ENCODE peak calls at places on chromosomes 13 and 19, in five cellular contexts. One of them, this sample, is unnamed.

GRCh38 chr19:41356984-41357739 is 3.4 kb upstream of the TGFB1 start:
- DNase-seq in hepatocyte: no peak
- DNase-seq in left ventricle myocardium inferior: no peak
- DNase-seq in suprapubic skin: no peak
- DNase-seq in psoas muscle: no peak
- DNase-seq in this sample: no peak

GRCh38 chr13:42696191-42696590 is 85.2 kb upstream of the FAM216B start:
- DNase-seq in hepatocyte: peak; percentile 23
- DNase-seq in left ventricle myocardium inferior: no peak
- DNase-seq in suprapubic skin: no peak
- DNase-seq in psoas muscle: no peak
- DNase-seq in this sample: no peak

GRCh38 chr19:47035127-47035494 is 13.3 kb downstream of the TMEM160 start:
- DNase-seq in hepatocyte: no peak
- DNase-seq in left ventricle myocardium inferior: no peak
- DNase-seq in suprapubic skin: no peak
- DNase-seq in psoas muscle: no peak
- DNase-seq in this sample: peak; percentile 50

GRCh38 chr19:2428756-2429711 is 1.6 kb upstream of the TIMM13 start:
- DNase-seq in hepatocyte: no peak
- DNase-seq in left ventricle myocardium inferior: no peak
- DNase-seq in suprapubic skin: no peak
- DNase-seq in psoas muscle: peak; percentile 51
- DNase-seq in this sample: no peak

GRCh38 chr13:74528751-74529513 is 394.7 kb upstream of the KLF12 start:
- DNase-seq in hepatocyte: no peak
- DNase-seq in left ventricle myocardium inferior: no peak
- DNase-seq in suprapubic skin: no peak
- DNase-seq in psoas muscle: no peak
- DNase-seq in this sample: no peak

GRCh38 chr19:8609210-8610040 is 1.1 kb downstream of the ADAMTS10 start:
- DNase-seq in hepatocyte: peak; percentile 78
- DNase-seq in left ventricle myocardium inferior: peak; percentile 71
- DNase-seq in suprapubic skin: peak; percentile 81
- DNase-seq in psoas muscle: peak; percentile 74
- DNase-seq in this sample: no peak

GRCh38 chr13:110726726-110727125 is 13.2 kb downstream of the ING1 start:
- DNase-seq in hepatocyte: no peak
- DNase-seq in left ventricle myocardium inferior: no peak
- DNase-seq in suprapubic skin: no peak
- DNase-seq in psoas muscle: no peak
- DNase-seq in this sample: no peak

GRCh38 chr19:32361574-32362317 is 16.3 kb downstream of the ZNF507 start:
- DNase-seq in hepatocyte: no peak
- DNase-seq in left ventricle myocardium inferior: no peak
- DNase-seq in suprapubic skin: no peak
- DNase-seq in psoas muscle: no peak
- DNase-seq in this sample: no peak

GRCh38 chr13:23763328-23763727 is 125.9 kb downstream of the MIPEP start:
- DNase-seq in hepatocyte: no peak
- DNase-seq in left ventricle myocardium inferior: no peak
- DNase-seq in suprapubic skin: no peak
- DNase-seq in psoas muscle: no peak
- DNase-seq in this sample: no peak

GRCh38 chr13:90454002-90454636 is 893.4 kb upstream of the MIR17HG start:
- DNase-seq in hepatocyte: no peak
- DNase-seq in left ventricle myocardium inferior: no peak
- DNase-seq in suprapubic skin: no peak
- DNase-seq in psoas muscle: no peak
- DNase-seq in this sample: no peak

GRCh38 chr13:36094478-36094877 is 36.7 kb downstream of the DCLK1 start:
- DNase-seq in hepatocyte: no peak
- DNase-seq in left ventricle myocardium inferior: no peak
- DNase-seq in suprapubic skin: no peak
- DNase-seq in psoas muscle: no peak
- DNase-seq in this sample: no peak

GRCh38 chr13:74920361-74920760 is 561.6 kb downstream of the TBC1D4 start:
- DNase-seq in hepatocyte: no peak
- DNase-seq in left ventricle myocardium inferior: no peak
- DNase-seq in suprapubic skin: no peak
- DNase-seq in psoas muscle: no peak
- DNase-seq in this sample: no peak

DNA sequence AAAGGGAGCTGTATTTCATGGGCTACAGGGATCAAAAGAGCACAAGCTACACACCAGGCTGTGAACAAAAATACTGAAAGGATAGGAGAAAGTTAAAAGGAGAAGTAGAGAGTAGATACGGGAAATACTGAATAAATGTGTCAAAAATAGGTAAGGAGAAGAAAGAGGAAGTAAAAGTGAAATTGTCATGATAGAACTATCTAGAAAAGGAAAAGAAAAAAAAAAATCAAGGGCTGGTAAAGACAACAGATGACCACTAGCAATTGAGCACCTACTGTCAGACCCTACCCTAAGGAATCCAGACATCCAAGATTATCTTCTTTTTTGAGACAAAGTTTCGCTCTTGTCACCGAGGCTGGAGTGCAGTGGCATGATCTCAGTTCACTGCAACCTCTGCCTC is 4.8 kb downstream of the RUBCNL start:
- DNase-seq in hepatocyte: no peak
- DNase-seq in left ventricle myocardium inferior: no peak
- DNase-seq in suprapubic skin: no peak
- DNase-seq in psoas muscle: no peak
- DNase-seq in this sample: no peak
- H3K4me3 ChIP-seq in hepatocyte: no peak overlapping the region
- H3K4me3 ChIP-seq in left ventricle myocardium inferior: no peak overlapping the region
- H3K4me3 ChIP-seq in suprapubic skin: no peak overlapping the region
- H3K4me3 ChIP-seq in psoas muscle: no peak overlapping the region
- H3K4me3 ChIP-seq in this sample: no peak overlapping the region

GRCh38 chr19:56760842-56761241 is 79.7 kb downstream of the PEG3 start:
- DNase-seq in hepatocyte: no peak
- DNase-seq in left ventricle myocardium inferior: no peak
- DNase-seq in suprapubic skin: no peak
- DNase-seq in psoas muscle: no peak
- DNase-seq in this sample: no peak

GRCh38 chr19:56765107-56765506 is 75.4 kb downstream of the PEG3 start:
- DNase-seq in hepatocyte: no peak
- DNase-seq in left ventricle myocardium inferior: peak; percentile 74
- DNase-seq in suprapubic skin: no peak
- DNase-seq in psoas muscle: peak; percentile 55
- DNase-seq in this sample: no peak

GRCh38 chr19:56764296-56764695 is 76.2 kb downstream of the PEG3 start:
- DNase-seq in hepatocyte: no peak
- DNase-seq in left ventricle myocardium inferior: no peak
- DNase-seq in suprapubic skin: no peak
- DNase-seq in psoas muscle: no peak
- DNase-seq in this sample: no peak

DNA sequence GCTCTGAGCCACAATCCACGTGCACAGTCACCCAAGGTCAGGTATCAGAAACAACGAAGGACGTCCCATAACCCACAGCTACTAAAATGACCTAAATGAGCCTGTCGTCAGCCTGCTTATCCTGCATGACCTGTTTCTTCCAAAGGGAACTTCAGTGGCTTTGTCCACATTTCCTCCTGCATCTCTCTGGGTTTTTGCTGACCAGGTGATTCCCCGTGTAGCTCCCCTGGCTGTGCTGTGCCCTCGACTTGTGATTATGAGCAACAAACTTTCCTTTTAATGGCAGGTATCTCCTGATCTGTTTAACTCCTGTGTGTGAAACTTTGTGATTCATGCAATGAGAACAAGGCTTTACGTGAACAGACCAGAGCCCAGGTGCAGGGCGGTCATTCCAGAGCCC is 81.0 kb downstream of the PEG3 start:
- DNase-seq in hepatocyte: no peak
- DNase-seq in left ventricle myocardium inferior: no peak
- DNase-seq in suprapubic skin: no peak
- DNase-seq in psoas muscle: no peak
- DNase-seq in this sample: no peak
- H3K9me3 ChIP-seq in hepatocyte: no peaks in the 10 kb centered on the region
- H3K9me3 ChIP-seq in left ventricle myocardium inferior: peaks cover 4% of the 10 kb centered on the region
- H3K9me3 ChIP-seq in suprapubic skin: peaks cover 17% of the 10 kb centered on the region
- H3K9me3 ChIP-seq in psoas muscle: peaks cover 12% of the 10 kb centered on the region
- H3K9me3 ChIP-seq in this sample: peaks cover 6% of the 10 kb centered on the region

GRCh38 chr19:18117692-18118378 is 20.3 kb downstream of the MAST3 start:
- DNase-seq in hepatocyte: peak; percentile 97
- DNase-seq in left ventricle myocardium inferior: peak; percentile 90
- DNase-seq in suprapubic skin: peak; percentile 88
- DNase-seq in psoas muscle: peak; percentile 96
- DNase-seq in this sample: peak; percentile 85
- TF ChIP-seq CTCF in hepatocyte: peak; percentile 6
- TF ChIP-seq CTCF in left ventricle myocardium inferior: no peak
- TF ChIP-seq CTCF in suprapubic skin: no peak
- TF ChIP-seq CTCF in psoas muscle: no peak
- TF ChIP-seq CTCF in this sample: no peak

GRCh38 chr19:35741216-35741541 is 1.1 kb downstream of the IGFLR1 start:
- DNase-seq in hepatocyte: no peak
- DNase-seq in left ventricle myocardium inferior: no peak
- DNase-seq in suprapubic skin: no peak
- DNase-seq in psoas muscle: no peak
- DNase-seq in this sample: no peak
- H3K4me3 ChIP-seq in hepatocyte: peak overlapping the region; percentile 28
- H3K4me3 ChIP-seq in left ventricle myocardium inferior: peak overlapping the region; percentile 82
- H3K4me3 ChIP-seq in suprapubic skin: peak overlapping the region; percentile 69
- H3K4me3 ChIP-seq in psoas muscle: peak overlapping the region; percentile 71
- H3K4me3 ChIP-seq in this sample: peak overlapping the region; percentile 58

This sample was measured in Caco-2.